ENCODE peak calls at places on chromosomes 6 and 20, in five cellular contexts. One of them, this sample, is unnamed.
A peak's percentile ranks its signal among the peaks of the same experiment; 100 is the strongest.

GRCh38 chr6:113650610-113650979 is 206.6 kb upstream of the MARCKS start:
- DNase-seq in A549: no peak
- DNase-seq in right cardiac atrium: no peak
- DNase-seq in effector memory CD4-positive, alpha-beta T cell: no peak
- DNase-seq in pancreas: no peak
- DNase-seq in this sample: no peak

GRCh38 chr6:69331886-69332285 is 464.9 kb downstream of the LMBRD1 start:
- DNase-seq in A549: no peak
- DNase-seq in right cardiac atrium: no peak
- DNase-seq in effector memory CD4-positive, alpha-beta T cell: no peak
- DNase-seq in pancreas: no peak
- DNase-seq in this sample: no peak

GRCh38 chr6:112372213-112372806 is 25.2 kb downstream of the RFPL4B start:
- DNase-seq in A549: peak; percentile 3
- DNase-seq in right cardiac atrium: no peak
- DNase-seq in effector memory CD4-positive, alpha-beta T cell: no peak
- DNase-seq in pancreas: no peak
- DNase-seq in this sample: no peak

GRCh38 chr20:58713801-58714339 is 21.3 kb downstream of the NPEPL1 start:
- DNase-seq in A549: no peak
- DNase-seq in right cardiac atrium: peak; percentile 38
- DNase-seq in effector memory CD4-positive, alpha-beta T cell: no peak
- DNase-seq in pancreas: no peak
- DNase-seq in this sample: no peak

GRCh38 chr20:12061471-12061870 is 143.8 kb downstream of the BTBD3 start:
- DNase-seq in A549: no peak
- DNase-seq in right cardiac atrium: no peak
- DNase-seq in effector memory CD4-positive, alpha-beta T cell: no peak
- DNase-seq in pancreas: no peak
- DNase-seq in this sample: no peak

GRCh38 chr6:119347466-119348307 is 1.9 kb downstream of the MAN1A1 start:
- DNase-seq in A549: no peak
- DNase-seq in right cardiac atrium: peak; percentile 63
- DNase-seq in effector memory CD4-positive, alpha-beta T cell: peak; percentile 26
- DNase-seq in pancreas: peak; percentile 69
- DNase-seq in this sample: peak; percentile 23

GRCh38 chr6:151372164-151372563 is 19.2 kb downstream of the ZBTB2 start:
- DNase-seq in A549: no peak
- DNase-seq in right cardiac atrium: no peak
- DNase-seq in effector memory CD4-positive, alpha-beta T cell: no peak
- DNase-seq in pancreas: no peak
- DNase-seq in this sample: no peak

GRCh38 chr20:2748551-2749342 is 51.7 kb downstream of the CPXM1 start:
- DNase-seq in A549: no peak
- DNase-seq in right cardiac atrium: no peak
- DNase-seq in effector memory CD4-positive, alpha-beta T cell: no peak
- DNase-seq in pancreas: peak; percentile 13
- DNase-seq in this sample: no peak

DNA sequence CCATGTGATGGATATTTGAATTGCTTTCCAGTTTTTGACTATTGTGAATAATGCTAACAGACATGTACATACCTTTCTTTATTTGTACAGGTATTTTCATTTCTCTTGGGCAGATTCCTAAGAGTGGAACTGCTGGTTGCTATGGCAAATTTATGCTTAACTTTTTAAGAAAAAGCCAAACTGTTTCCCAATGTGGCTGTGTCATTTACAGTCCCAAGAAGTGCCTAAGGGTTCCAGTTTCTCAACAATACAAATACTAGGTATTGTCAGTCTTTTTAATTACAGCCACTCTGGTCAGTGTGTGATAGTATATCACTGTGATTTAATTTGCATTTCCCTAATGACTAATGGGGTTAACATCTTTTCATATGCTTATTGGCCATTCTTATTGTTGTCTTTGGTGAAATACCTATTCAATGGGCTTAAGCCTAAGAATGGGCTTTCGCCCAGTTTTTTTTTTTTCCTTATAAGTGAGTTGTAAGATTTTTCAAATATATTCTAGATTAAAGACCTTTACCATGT is 10.3 kb downstream of the REPS1 start:
- DNase-seq in A549: no peak
- DNase-seq in right cardiac atrium: no peak
- DNase-seq in effector memory CD4-positive, alpha-beta T cell: no peak
- DNase-seq in pancreas: no peak
- DNase-seq in this sample: no peak
- H3K4me1 ChIP-seq in A549: peaks cover 20% of the 10 kb centered on the region
- H3K4me1 ChIP-seq in right cardiac atrium: peaks cover 5% of the 10 kb centered on the region
- H3K4me1 ChIP-seq in effector memory CD4-positive, alpha-beta T cell: peaks cover 5% of the 10 kb centered on the region
- H3K4me1 ChIP-seq in pancreas: peaks cover 8% of the 10 kb centered on the region
- H3K4me1 ChIP-seq in this sample: peaks cover 78% of the 10 kb centered on the region

GRCh38 chr6:33692760-33693158 is 18.7 kb downstream of the UQCC2 start:
- DNase-seq in A549: no peak
- DNase-seq in right cardiac atrium: no peak
- DNase-seq in effector memory CD4-positive, alpha-beta T cell: peak; percentile 59
- DNase-seq in pancreas: no peak
- DNase-seq in this sample: peak; percentile 63
- H3K4me1 ChIP-seq in A549: peaks cover 29% of the 10 kb centered on the region
- H3K4me1 ChIP-seq in right cardiac atrium: peaks cover 40% of the 10 kb centered on the region
- H3K4me1 ChIP-seq in effector memory CD4-positive, alpha-beta T cell: peaks cover 63% of the 10 kb centered on the region
- H3K4me1 ChIP-seq in pancreas: no peaks in the 10 kb centered on the region
- H3K4me1 ChIP-seq in this sample: peaks cover 62% of the 10 kb centered on the region

GRCh38 chr6:156851447-156851846 is 74.3 kb downstream of the ARID1B start:
- DNase-seq in A549: no peak
- DNase-seq in right cardiac atrium: no peak
- DNase-seq in effector memory CD4-positive, alpha-beta T cell: no peak
- DNase-seq in pancreas: no peak
- DNase-seq in this sample: no peak
- H3K4me1 ChIP-seq in A549: peaks cover 11% of the 10 kb centered on the region
- H3K4me1 ChIP-seq in right cardiac atrium: peaks cover 20% of the 10 kb centered on the region
- H3K4me1 ChIP-seq in effector memory CD4-positive, alpha-beta T cell: peaks cover under 1% of the 10 kb centered on the region
- H3K4me1 ChIP-seq in pancreas: peaks cover 8% of the 10 kb centered on the region
- H3K4me1 ChIP-seq in this sample: peaks cover 98% of the 10 kb centered on the region

GRCh38 chr6:44650947-44651346 is 263.4 kb downstream of the CDC5L start:
- DNase-seq in A549: no peak
- DNase-seq in right cardiac atrium: no peak
- DNase-seq in effector memory CD4-positive, alpha-beta T cell: no peak
- DNase-seq in pancreas: no peak
- DNase-seq in this sample: no peak

GRCh38 chr6:44653761-44654218 is 266.3 kb downstream of the CDC5L start:
- DNase-seq in A549: no peak
- DNase-seq in right cardiac atrium: no peak
- DNase-seq in effector memory CD4-positive, alpha-beta T cell: no peak
- DNase-seq in pancreas: no peak
- DNase-seq in this sample: no peak

GRCh38 chr6:44651604-44652003 is 264.1 kb downstream of the CDC5L start:
- DNase-seq in A549: no peak
- DNase-seq in right cardiac atrium: no peak
- DNase-seq in effector memory CD4-positive, alpha-beta T cell: no peak
- DNase-seq in pancreas: no peak
- DNase-seq in this sample: no peak

GRCh38 chr6:44652551-44652950 is 265.0 kb downstream of the CDC5L start:
- DNase-seq in A549: no peak
- DNase-seq in right cardiac atrium: no peak
- DNase-seq in effector memory CD4-positive, alpha-beta T cell: no peak
- DNase-seq in pancreas: no peak
- DNase-seq in this sample: no peak

DNA sequence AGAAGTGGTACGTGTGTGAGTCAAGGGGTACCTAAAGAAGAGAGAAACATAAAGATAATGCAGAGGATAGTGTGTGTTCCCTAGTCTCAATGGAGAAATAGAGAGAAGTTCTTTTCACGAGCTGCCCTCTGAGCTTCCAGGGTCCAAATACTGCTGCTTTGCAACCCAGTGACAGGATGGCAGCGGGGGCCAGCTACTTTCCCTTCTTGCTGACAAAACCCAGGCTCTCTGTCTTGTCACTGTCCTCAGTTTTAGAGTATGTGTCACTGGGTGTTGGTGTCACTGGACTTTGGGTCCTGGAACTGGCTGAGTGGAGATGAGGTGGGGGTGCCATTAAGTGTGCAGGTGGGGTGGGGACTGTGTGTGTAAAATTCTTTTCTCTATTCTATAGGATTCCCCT is 265.6 kb downstream of the CDC5L start:
- DNase-seq in A549: no peak
- DNase-seq in right cardiac atrium: no peak
- DNase-seq in effector memory CD4-positive, alpha-beta T cell: no peak
- DNase-seq in pancreas: no peak
- DNase-seq in this sample: no peak
- H3K4me1 ChIP-seq in A549: no peaks in the 10 kb centered on the region
- H3K4me1 ChIP-seq in right cardiac atrium: no peaks in the 10 kb centered on the region
- H3K4me1 ChIP-seq in effector memory CD4-positive, alpha-beta T cell: peaks cover 9% of the 10 kb centered on the region
- H3K4me1 ChIP-seq in pancreas: no peaks in the 10 kb centered on the region
- H3K4me1 ChIP-seq in this sample: peaks cover 8% of the 10 kb centered on the region

GRCh38 chr6:16769986-16770376 is 8.7 kb upstream of the ATXN1 start:
- DNase-seq in A549: no peak
- DNase-seq in right cardiac atrium: no peak
- DNase-seq in effector memory CD4-positive, alpha-beta T cell: no peak
- DNase-seq in pancreas: no peak
- DNase-seq in this sample: no peak

GRCh38 chr6:16770701-16771569 is 9.7 kb upstream of the ATXN1 start:
- DNase-seq in A549: peak; percentile 66
- DNase-seq in right cardiac atrium: peak; percentile 91
- DNase-seq in effector memory CD4-positive, alpha-beta T cell: peak; percentile 61
- DNase-seq in pancreas: peak; percentile 76
- DNase-seq in this sample: peak; percentile 77

GRCh38 chr6:16776394-16777017 is 15.2 kb upstream of the ATXN1 start:
- DNase-seq in A549: no peak
- DNase-seq in right cardiac atrium: peak; percentile 57
- DNase-seq in effector memory CD4-positive, alpha-beta T cell: no peak
- DNase-seq in pancreas: no peak
- DNase-seq in this sample: no peak

GRCh38 chr6:16774437-16774836 is 13.2 kb upstream of the ATXN1 start:
- DNase-seq in A549: no peak
- DNase-seq in right cardiac atrium: no peak
- DNase-seq in effector memory CD4-positive, alpha-beta T cell: no peak
- DNase-seq in pancreas: no peak
- DNase-seq in this sample: no peak

GRCh38 chr6:16773376-16773775 is 12.1 kb upstream of the ATXN1 start:
- DNase-seq in A549: no peak
- DNase-seq in right cardiac atrium: no peak
- DNase-seq in effector memory CD4-positive, alpha-beta T cell: no peak
- DNase-seq in pancreas: no peak
- DNase-seq in this sample: no peak
- H3K4me1 ChIP-seq in A549: peaks cover 18% of the 10 kb centered on the region
- H3K4me1 ChIP-seq in right cardiac atrium: no peaks in the 10 kb centered on the region
- H3K4me1 ChIP-seq in effector memory CD4-positive, alpha-beta T cell: peaks cover 18% of the 10 kb centered on the region
- H3K4me1 ChIP-seq in pancreas: peaks cover 3% of the 10 kb centered on the region
- H3K4me1 ChIP-seq in this sample: peaks cover 29% of the 10 kb centered on the region